ENCODE peak calls at places on chromosomes 1 and 21, in seven cellular contexts. T is sigmoid colon, K is stomach, W is prostate gland, P is Panc1, D is breast epithelium, Y is endothelial cell of umbilical vein. B is an unnamed sample.

GRCh38 chr1:94202241-94202640 is 35.1 kb downstream of the ARHGAP29 start:
- DNase-seq in T (no peak), K (no peak), W (no peak), P (no peak), D (no peak), Y (no peak), B (no peak)

GRCh38 chr1:6785721-6786505 is 659 bp downstream of the CAMTA1 start:
- DNase-seq in T (peak), K (peak), W (peak), P (no peak), D (peak), Y (peak), B (no peak)

GRCh38 chr1:206921772-206922265 is at the start of gene FCMR:
- DNase-seq in T (no peak), K (no peak), W (no peak), P (no peak), D (no peak), Y (no peak), B (no peak)

GRCh38 chr1:9573723-9574122 is 15.0 kb upstream of the TMEM201 start:
- DNase-seq in T (no peak), K (no peak), W (no peak), P (no peak), D (no peak), Y (no peak), B (no peak)

GRCh38 chr1:92538048-92538412 is 51.3 kb upstream of the GFI1 start:
- DNase-seq in T (no peak), K (no peak), W (no peak), P (no peak), D (no peak), Y (peak), B (no peak)

GRCh38 chr1:43970502-43970901 is 692 bp downstream of the DPH2 start:
- DNase-seq in T (no peak), K (no peak), W (no peak), P (no peak), D (no peak), Y (no peak), B (no peak)

GRCh38 chr1:7470904-7471638 is 300.0 kb upstream of the VAMP3 start:
- DNase-seq in T (peak), K (peak), W (peak), P (peak), D (peak), Y (peak), B (peak)

GRCh38 chr1:12208271-12208670 is 21.6 kb upstream of the VPS13D start:
- DNase-seq in T (no peak), K (no peak), W (no peak), P (no peak), D (no peak), Y (no peak), B (no peak)

GRCh38 chr1:220697326-220697725 is 7.2 kb downstream of the C1orf115 start:
- DNase-seq in T (no peak), K (no peak), W (no peak), P (no peak), D (no peak), Y (no peak), B (no peak)

GRCh38 chr1:220696863-220697231 is 6.7 kb downstream of the C1orf115 start:
- DNase-seq in T (no peak), K (no peak), W (no peak), P (no peak), D (no peak), Y (no peak), B (peak)

GRCh38 chr1:220700591-220701179 is 10.5 kb downstream of the C1orf115 start:
- DNase-seq in T (no peak), K (no peak), W (peak), P (no peak), D (no peak), Y (peak), B (peak)

GRCh38 chr1:220699044-220699443 is 8.9 kb downstream of the C1orf115 start:
- DNase-seq in T (no peak), K (no peak), W (no peak), P (no peak), D (no peak), Y (no peak), B (no peak)

DNA sequence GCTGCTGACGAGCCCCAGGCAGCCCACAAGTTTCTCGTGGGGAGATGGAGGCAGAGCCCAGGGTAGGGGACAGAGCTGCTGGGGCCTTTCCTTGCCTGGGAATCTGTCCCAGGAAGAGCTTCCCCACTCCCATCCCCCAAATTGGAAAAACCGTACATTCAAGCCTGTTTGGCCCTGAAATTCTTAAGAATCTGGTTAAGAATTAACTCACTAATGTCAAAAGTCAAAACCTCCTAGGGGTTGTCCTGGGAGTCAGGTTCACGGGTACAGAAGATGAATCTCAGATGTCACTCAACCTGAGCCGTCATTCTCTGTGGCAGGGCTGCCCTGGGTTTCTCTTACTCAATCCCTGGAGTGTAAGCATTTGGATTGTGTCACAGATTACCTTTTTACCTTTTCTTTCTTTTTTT is 8.4 kb downstream of the C1orf115 start:
- DNase-seq in T (no peak), K (no peak), W (no peak), P (no peak), D (no peak), Y (no peak), B (peak)
- TF ChIP-seq POLR2AphosphoS5 in T (no peak), K (no peak), W (no peak), P (no peak), D (no peak), Y (no peak), B (no peak)

GRCh38 chr1:111480682-111481081 is 6.9 kb downstream of the C1orf162 start:
- DNase-seq in T (no peak), K (no peak), W (no peak), P (no peak), D (no peak), Y (no peak), B (no peak)

GRCh38 chr1:111486431-111486830 is 12.6 kb downstream of the C1orf162 start:
- DNase-seq in T (no peak), K (no peak), W (no peak), P (no peak), D (no peak), Y (no peak), B (peak)

GRCh38 chr1:111481387-111482221 is 7.8 kb downstream of the C1orf162 start:
- DNase-seq in T (peak), K (peak), W (peak), P (peak), D (peak), Y (peak), B (peak)

GRCh38 chr1:111483166-111483565 is 9.4 kb downstream of the C1orf162 start:
- DNase-seq in T (no peak), K (no peak), W (no peak), P (no peak), D (no peak), Y (no peak), B (peak)

GRCh38 chr1:111484391-111484790 is 10.6 kb downstream of the C1orf162 start:
- DNase-seq in T (no peak), K (no peak), W (no peak), P (no peak), D (no peak), Y (no peak), B (peak)
- TF ChIP-seq CTCF in T (no peak), K (no peak), W (no peak), P (no peak), D (no peak), Y (no peak), B (no peak)

GRCh38 chr1:25649041-25649440 is 32.5 kb downstream of the MAN1C1 start:
- DNase-seq in T (no peak), K (no peak), W (no peak), P (no peak), D (peak), Y (no peak), B (peak)

GRCh38 chr1:25651036-25651640 is 34.5 kb downstream of the MAN1C1 start:
- DNase-seq in T (no peak), K (no peak), W (no peak), P (no peak), D (peak), Y (no peak), B (peak)

GRCh38 chr1:25649505-25650218 is 33.1 kb downstream of the MAN1C1 start:
- DNase-seq in T (no peak), K (no peak), W (no peak), P (no peak), D (peak), Y (no peak), B (peak)

GRCh38 chr1:25651824-25652741 is 35.5 kb downstream of the MAN1C1 start:
- DNase-seq in T (peak), K (no peak), W (no peak), P (no peak), D (no peak), Y (no peak), B (peak)

GRCh38 chr1:25650219-25650576 is 33.6 kb downstream of the MAN1C1 start:
- DNase-seq in T (no peak), K (no peak), W (no peak), P (no peak), D (no peak), Y (no peak), B (peak)
- H3K27ac ChIP-seq in T (peak), K (no peak), W (no peak), P (no peak), D (no peak), Y (no peak), B (peak)

GRCh38 chr21:46078322-46078981 is 19.5 kb upstream of the COL6A2 start:
- DNase-seq in T (peak), K (peak), W (no peak), P (no peak), D (peak), Y (no peak), B (peak)
- TF ChIP-seq POLR2AphosphoS5 in T (no peak), K (no peak), W (no peak), P (no peak), D (no peak), Y (no peak), B (no peak)

GRCh38 chr1:155324041-155324716 is 3.5 kb downstream of the RUSC1 start:
- DNase-seq in T (peak), K (peak), W (peak), P (peak), D (peak), Y (peak), B (peak)

GRCh38 chr1:155326020-155326526 is 5.4 kb downstream of the RUSC1 start:
- DNase-seq in T (no peak), K (no peak), W (no peak), P (no peak), D (no peak), Y (no peak), B (no peak)

GRCh38 chr1:155323729-155324040 is 3.0 kb downstream of the RUSC1 start:
- DNase-seq in T (peak), K (peak), W (peak), P (peak), D (peak), Y (peak), B (peak)

GRCh38 chr1:155325596-155325893 is 4.9 kb downstream of the RUSC1 start:
- DNase-seq in T (no peak), K (no peak), W (no peak), P (no peak), D (no peak), Y (no peak), B (no peak)

GRCh38 chr1:155324717-155325595 is 4.3 kb downstream of the RUSC1 start:
- DNase-seq in T (peak), K (peak), W (peak), P (no peak), D (peak), Y (peak), B (no peak)
- TF ChIP-seq CTCF in T (peak), K (peak), W (no peak), P (peak), D (peak), Y (peak), B (peak)

GRCh38 chr1:112744019-112744578 is 29.0 kb upstream of the PPM1J start:
- DNase-seq in T (no peak), K (no peak), W (no peak), P (no peak), D (no peak), Y (peak), B (no peak)
- H3K27ac ChIP-seq in T (no peak), K (no peak), W (no peak), P (no peak), D (no peak), Y (no peak), B (no peak)

B was measured in esophagus muscularis mucosa.